ENCODE peak calls at places on chromosome 20, in seven cellular contexts. A, R, O, L, W, Y and Q are unnamed samples.

GRCh38 chr20:44460795-44461141 is 14.9 kb upstream of the TTPAL start:
- DNase-seq in W (no peak), A (no peak), L (no peak), O (peak; percentile 16), R (no peak), Y (no peak), Q (no peak)

GRCh38 chr20:36312724-36313441 is 6.7 kb downstream of the DLGAP4 start:
- DNase-seq in R (no peak), Y (no peak), L (no peak), W (peak; percentile 33), O (no peak), A (peak; percentile 37), Q (peak; percentile 31)

GRCh38 chr20:25067102-25067987 is 9.4 kb upstream of the ACSS1 start:
- DNase-seq in L (no peak), A (no peak), Y (no peak), O (no peak), W (no peak), R (no peak), Q (peak; percentile 9)

GRCh38 chr20:64211874-64212658 is 43.5 kb upstream of the PCMTD2 start:
- DNase-seq in L (no peak), A (no peak), Y (no peak), O (no peak), R (no peak), W (no peak), Q (no peak)

GRCh38 chr20:1505361-1505760 is 14.1 kb upstream of the SIRPB2 start:
- DNase-seq in R (no peak), O (no peak), L (no peak), Y (no peak), A (no peak), W (no peak), Q (no peak)

GRCh38 chr20:45413479-45413878 is 2.5 kb upstream of the PIGT start:
- DNase-seq in W (no peak), A (no peak), R (no peak), O (no peak), Y (no peak), L (no peak), Q (no peak)

GRCh38 chr20:25457886-25458680 is 50.6 kb downstream of the GINS1 start:
- DNase-seq in O (no peak), R (no peak), Y (no peak), W (no peak), L (no peak), A (no peak), Q (no peak)

GRCh38 chr20:12970372-12970821 is 38.4 kb upstream of the SPTLC3 start:
- DNase-seq in R (peak; percentile 16), L (no peak), O (peak; percentile 56), W (no peak), A (no peak), Y (peak; percentile 6), Q (no peak)

GRCh38 chr20:37755665-37756064 is 61.8 kb downstream of the CTNNBL1 start:
- DNase-seq in A (no peak), O (no peak), Y (no peak), W (no peak), L (no peak), R (no peak), Q (no peak)

GRCh38 chr20:44646641-44647274 is 4.7 kb downstream of the ADA start:
- DNase-seq in L (no peak), A (no peak), R (peak; percentile 52), Y (no peak), W (no peak), O (peak; percentile 68), Q (no peak)

GRCh38 chr20:10634190-10634589 is 39.6 kb downstream of the JAG1 start:
- DNase-seq in W (no peak), A (no peak), Y (no peak), L (no peak), O (no peak), R (no peak), Q (no peak)
- H3K27ac ChIP-seq in W (peak overlapping the region; percentile 99), A (peak overlapping the region; percentile 76), Y (peak overlapping the region; percentile 67), L (peak overlapping the region; percentile 58), O (no peak overlapping the region), R (no peak overlapping the region), Q (peak overlapping the region; percentile 81)

GRCh38 chr20:16284385-16285100 is 288.7 kb downstream of the KIF16B start:
- DNase-seq in R (no peak), Y (no peak), O (no peak), L (no peak), A (no peak), W (no peak), Q (no peak)
- H3K4me3 ChIP-seq in R (no peak overlapping the region), Y (no peak overlapping the region), O (no peak overlapping the region), L (no peak overlapping the region), A (no peak overlapping the region), W (no peak overlapping the region), Q (no peak overlapping the region)

GRCh38 chr20:50250748-50251382 is 60.2 kb downstream of the CEBPB start:
- DNase-seq in A (no peak), W (no peak), L (no peak), O (no peak), R (no peak), Y (no peak), Q (no peak)
- H3K4me1 ChIP-seq in A (no peaks in the 10 kb centered on the region), W (no peaks in the 10 kb centered on the region), L (no peaks in the 10 kb centered on the region), O (no peaks in the 10 kb centered on the region), R (peaks cover 17% of the 10 kb centered on the region), Y (no peaks in the 10 kb centered on the region), Q (peaks cover 22% of the 10 kb centered on the region)

GRCh38 chr20:60257671-60258070 is 299.4 kb downstream of the CDH26 start:
- DNase-seq in W (no peak), O (no peak), R (no peak), Y (no peak), A (no peak), L (no peak), Q (no peak)
- H3K27ac ChIP-seq in W (no peak overlapping the region), O (no peak overlapping the region), R (no peak overlapping the region), Y (no peak overlapping the region), A (no peak overlapping the region), L (no peak overlapping the region), Q (no peak overlapping the region)

GRCh38 chr20:15162061-15162740 is 824.8 kb upstream of the FLRT3 start:
- DNase-seq in Y (no peak), W (no peak), R (no peak), A (no peak), O (no peak), L (no peak), Q (no peak)
- H3K4me3 ChIP-seq in Y (no peak overlapping the region), W (peak overlapping the region; percentile 13), R (no peak overlapping the region), A (no peak overlapping the region), O (no peak overlapping the region), L (no peak overlapping the region), Q (peak overlapping the region; percentile 12)

GRCh38 chr20:10667077-10667401 is 6.8 kb downstream of the JAG1 start:
- DNase-seq in R (peak; percentile 62), L (peak; percentile 54), Y (peak; percentile 39), W (peak; percentile 92), A (no peak), O (peak; percentile 89), Q (peak; percentile 61)

GRCh38 chr20:10665791-10666190 is 8.0 kb downstream of the JAG1 start:
- DNase-seq in R (no peak), W (peak; percentile 80), L (no peak), Y (no peak), A (peak; percentile 85), O (no peak), Q (peak; percentile 78)

GRCh38 chr20:10666221-10667076 is 7.3 kb downstream of the JAG1 start:
- DNase-seq in A (no peak), L (no peak), Y (no peak), R (no peak), W (no peak), O (peak; percentile 46), Q (peak; percentile 78)

GRCh38 chr20:10662661-10663458 is 10.9 kb downstream of the JAG1 start:
- DNase-seq in A (no peak), O (no peak), W (no peak), Y (no peak), L (no peak), R (no peak), Q (no peak)

DNA sequence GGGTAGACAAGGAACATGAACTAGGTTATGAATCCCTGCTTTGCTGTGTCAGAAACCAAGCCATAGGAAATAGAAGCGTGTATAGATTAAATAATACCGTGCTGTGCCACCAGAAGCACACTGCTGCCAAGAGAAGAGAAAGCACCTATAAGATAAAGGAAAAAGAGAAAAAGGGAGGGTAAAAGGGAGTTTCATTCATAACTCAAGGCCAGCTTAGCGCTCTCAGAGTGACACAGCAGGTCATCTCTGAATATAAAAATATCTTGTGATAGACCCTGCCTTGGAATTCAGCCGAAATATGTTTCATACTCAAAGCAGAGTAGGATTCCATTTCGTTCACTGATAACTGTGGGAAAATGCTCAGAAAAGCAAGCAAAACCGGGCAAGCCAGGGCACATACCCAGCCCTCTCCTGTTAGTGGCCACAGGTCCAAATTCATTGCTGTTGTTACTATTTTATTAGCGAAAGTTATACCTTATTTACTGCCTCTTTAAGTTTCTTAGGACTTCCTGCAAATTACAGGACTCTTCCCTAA is 8.7 kb downstream of the JAG1 start:
- DNase-seq in Y (no peak), O (peak; percentile 46), L (no peak), R (no peak), W (no peak), A (no peak), Q (no peak)
- H3K4me1 ChIP-seq in Y (peaks cover 83% of the 10 kb centered on the region), O (peaks cover 54% of the 10 kb centered on the region), L (peaks cover 99% of the 10 kb centered on the region), R (peaks cover 47% of the 10 kb centered on the region), W (peaks cover 79% of the 10 kb centered on the region), A (peaks cover 56% of the 10 kb centered on the region), Q (peaks cover 16% of the 10 kb centered on the region)

GRCh38 chr20:33493076-33493766 is 3.3 kb downstream of the CBFA2T2 start:
- DNase-seq in R (no peak), L (no peak), A (no peak), O (no peak), W (peak; percentile 51), Y (no peak), Q (no peak)
- H3K27ac ChIP-seq in R (no peak overlapping the region), L (no peak overlapping the region), A (no peak overlapping the region), O (no peak overlapping the region), W (no peak overlapping the region), Y (no peak overlapping the region), Q (no peak overlapping the region)

GRCh38 chr20:21512634-21513180 is 1.2 kb downstream of the NKX2-2 start:
- DNase-seq in O (no peak), Y (no peak), R (no peak), L (no peak), W (no peak), A (no peak), Q (no peak)
- H3K4me3 ChIP-seq in O (no peak overlapping the region), Y (peak overlapping the region; percentile 39), R (peak overlapping the region; percentile 10), L (no peak overlapping the region), W (peak overlapping the region; percentile 22), A (no peak overlapping the region), Q (peak overlapping the region; percentile 30)

GRCh38 chr20:57686931-57687652 is 22.7 kb downstream of the PMEPA1 start:
- DNase-seq in A (no peak), L (no peak), O (no peak), Y (no peak), R (no peak), W (no peak), Q (no peak)

GRCh38 chr20:57688295-57688694 is 21.5 kb downstream of the PMEPA1 start:
- DNase-seq in L (no peak), O (no peak), A (no peak), R (no peak), W (no peak), Y (no peak), Q (no peak)

GRCh38 chr20:57690525-57690924 is 19.3 kb downstream of the PMEPA1 start:
- DNase-seq in R (no peak), O (no peak), L (no peak), A (no peak), W (no peak), Y (no peak), Q (no peak)

GRCh38 chr20:57689745-57690481 is 19.9 kb downstream of the PMEPA1 start:
- DNase-seq in L (no peak), W (no peak), R (no peak), Y (no peak), A (no peak), O (no peak), Q (no peak)

GRCh38 chr20:57688864-57689263 is 21.0 kb downstream of the PMEPA1 start:
- DNase-seq in W (peak; percentile 89), A (no peak), Y (peak; percentile 49), R (no peak), L (peak; percentile 58), O (no peak), Q (no peak)
- H3K4me1 ChIP-seq in W (peaks cover 98% of the 10 kb centered on the region), A (peaks cover 66% of the 10 kb centered on the region), Y (peaks cover 91% of the 10 kb centered on the region), R (peaks cover 81% of the 10 kb centered on the region), L (peaks cover 95% of the 10 kb centered on the region), O (peaks cover 6% of the 10 kb centered on the region), Q (no peaks in the 10 kb centered on the region)